ENCODE peak calls at places on chromosomes 11 and 22, in ten cellular contexts. O is stimulated activated CD8-positive, alpha-beta memory T cell treated with anti-CD3 and anti-CD28 coated beads, Interleukin-15, amount 100 ng/mL, for 1 hour; G is C1 segment of cervical spinal cord; H is Right ventricle myocardium superior; Y is choroid plexus epithelial cell; R is NCI-H2081; E is aorta; Z is stimulated activated CD4-positive, alpha-beta T cell treated with anti-CD3 and anti-CD28 coated beads, Interleukin-15, amount 100 ng/mL, for 1 hour; V is A549; L is ureter. B is an unnamed sample.
A peak's percentile ranks its signal among the peaks of the same experiment; 100 is the strongest.

GRCh38 chr11:92881940-92882339 is 87.5 kb upstream of the MTNR1B start:
- DNase-seq in O (no peak), G (no peak), H (no peak), Y (no peak), R (no peak), E (no peak), Z (no peak), V (no peak), L (no peak), B (no peak)

GRCh38 chr11:64406221-64406946 is 47.4 kb downstream of the RPS6KA4 start:
- DNase-seq in O (no peak), G (no peak), H (peak; percentile 78), Y (peak; percentile 30), R (no peak), E (no peak), Z (no peak), V (no peak), L (peak; percentile 48), B (peak; percentile 35)

GRCh38 chr22:45771057-45771456 is 99.4 kb downstream of the ATXN10 start:
- DNase-seq in O (no peak), G (no peak), H (no peak), Y (no peak), R (no peak), E (no peak), Z (no peak), V (no peak), L (no peak), B (no peak)

GRCh38 chr11:118491041-118491440 is 36.2 kb upstream of the TTC36 start:
- DNase-seq in O (no peak), G (no peak), H (no peak), Y (no peak), R (no peak), E (no peak), Z (no peak), V (no peak), L (no peak), B (no peak)

GRCh38 chr11:16191212-16191851 is 165.0 kb downstream of the SOX6 start:
- DNase-seq in O (no peak), G (peak; percentile 36), H (no peak), Y (no peak), R (no peak), E (no peak), Z (no peak), V (peak; percentile 22), L (no peak), B (no peak)

GRCh38 chr11:111938687-111939160 is 1.6 kb downstream of the DIXDC1 start:
- DNase-seq in O (no peak), G (no peak), H (no peak), Y (peak; percentile 69), R (peak; percentile 50), E (no peak), Z (no peak), V (no peak), L (no peak), B (no peak)

GRCh38 chr22:30372915-30373314 is 14.3 kb downstream of the RNF215 start:
- DNase-seq in O (no peak), G (no peak), H (no peak), Y (no peak), R (no peak), E (no peak), Z (no peak), V (no peak), L (no peak), B (no peak)

GRCh38 chr11:61337706-61338268 is 4.8 kb downstream of the TKFC start:
- DNase-seq in O (no peak), G (no peak), H (no peak), Y (no peak), R (no peak), E (peak; percentile 63), Z (no peak), V (no peak), L (no peak), B (no peak)

GRCh38 chr11:72239296-72239848 is 4.6 kb downstream of the PHOX2A start:
- DNase-seq in O (no peak), G (peak; percentile 73), H (peak; percentile 84), Y (peak; percentile 47), R (peak; percentile 63), E (no peak), Z (no peak), V (no peak), L (peak; percentile 71), B (peak; percentile 91)

GRCh38 chr11:33657757-33658156 is 42.9 kb downstream of the C11orf91 start:
- DNase-seq in O (no peak), G (no peak), H (no peak), Y (no peak), R (peak; percentile 87), E (no peak), Z (no peak), V (no peak), L (no peak), B (no peak)

GRCh38 chr11:10792385-10793068 is 16.2 kb downstream of the EIF4G2 start:
- DNase-seq in O (peak; percentile 73), G (peak; percentile 78), H (peak; percentile 93), Y (peak; percentile 73), R (peak; percentile 74), E (peak; percentile 97), Z (peak; percentile 59), V (peak; percentile 86), L (peak; percentile 84), B (peak; percentile 89)

GRCh38 chr22:38862375-38863329 is 9.4 kb downstream of the CBX6 start:
- DNase-seq in O (no peak), G (peak; percentile 65), H (peak; percentile 78), Y (no peak), R (no peak), E (peak; percentile 90), Z (no peak), V (no peak), L (peak; percentile 65), B (peak; percentile 91)

GRCh38 chr22:49632199-49633009 is 195.3 kb downstream of the BRD1 start:
- DNase-seq in O (no peak), G (peak; percentile 74), H (peak; percentile 68), Y (peak; percentile 60), R (peak; percentile 62), E (no peak), Z (no peak), V (peak; percentile 55), L (peak; percentile 71), B (peak; percentile 63)